ENCODE peak calls at places on chromosome 1, in four cellular contexts. S is stimulated activated CD8-positive, alpha-beta memory T cell treated with anti-CD3 and anti-CD28 coated beads, Interleukin-15, amount 100 ng/mL, for 1 hour; H is amygdala; G is activated CD4-positive, alpha-beta memory T cell treated with anti-CD3 and anti-CD28 coated beads for 36 hours. B is an unnamed sample.
A peak's percentile ranks its signal among the peaks of the same experiment; 100 is the strongest.

GRCh38 chr1:181129771-181130606 is 41.5 kb downstream of the IER5 start:
- DNase-seq in S (no peak), H (no peak), G (no peak), B (no peak)

GRCh38 chr1:22829001-22829989 is 118.7 kb downstream of the EPHB2 start:
- DNase-seq in S (no peak), H (no peak), G (no peak), B (no peak)

GRCh38 chr1:198125995-198126758 is 30.6 kb upstream of the NEK7 start:
- DNase-seq in S (no peak), H (no peak), G (no peak), B (no peak)

GRCh38 chr1:94757931-94758330 is 62.2 kb upstream of the SLC44A3 start:
- DNase-seq in S (no peak), H (no peak), G (no peak), B (no peak)

GRCh38 chr1:19122668-19123067 is 87.4 kb downstream of the UBR4 start:
- DNase-seq in S (no peak), H (no peak), G (no peak), B (no peak)

GRCh38 chr1:98119793-98120192 is 199.0 kb upstream of the DPYD start:
- DNase-seq in S (no peak), H (no peak), G (no peak), B (no peak)

GRCh38 chr1:154501423-154502065 is 475 bp upstream of the TDRD10 start:
- DNase-seq in S (no peak), H (no peak), G (no peak), B (no peak)

GRCh38 chr1:2237773-2238172 is 9.7 kb downstream of the SKI start:
- DNase-seq in S (no peak), H (no peak), G (no peak), B (no peak)

GRCh38 chr1:3924186-3924815 is 24.2 kb upstream of the C1orf174 start:
- DNase-seq in S (no peak), H (no peak), G (no peak), B (no peak)

GRCh38 chr1:231778009-231778719 is 151.6 kb downstream of the DISC1 start:
- DNase-seq in S (no peak), H (no peak), G (no peak), B (no peak)

GRCh38 chr1:223515915-223516314 is 122.7 kb downstream of the CCDC185 start:
- DNase-seq in S (no peak), H (no peak), G (peak; percentile 28), B (no peak)

B was measured in activated CD8-positive, alpha-beta memory T cell treated with anti-CD3 and anti-CD28 coated beads, Interleukin-2, amount 50 U/mL, for 48 hours.